ENCODE peak calls at places on chromosomes 6 and 20, in seven cellular contexts. F, Z, G, P, S, Q and A are unnamed samples.

GRCh38 chr6:143969077-143969476 is 39.0 kb downstream of the PLAGL1 start:
- DNase-seq in G (no peak), P (no peak), S (no peak), Z (no peak), F (no peak), Q (no peak), A (no peak)

GRCh38 chr20:63312268-63312667 is 19.3 kb downstream of the COL20A1 start:
- DNase-seq in P (no peak), F (no peak), Q (no peak), S (no peak), Z (no peak), G (no peak), A (no peak)

GRCh38 chr20:62837790-62838458 is 21.1 kb downstream of the COL9A3 start:
- DNase-seq in G (peak), P (no peak), Z (peak), Q (peak), F (no peak), S (no peak), A (no peak)

GRCh38 chr6:43070028-43070632 is 6.0 kb upstream of the PTK7 start:
- DNase-seq in S (peak), Q (no peak), Z (no peak), F (no peak), P (peak), G (no peak), A (peak)

GRCh38 chr20:24684954-24685691 is 215.7 kb downstream of the SYNDIG1 start:
- DNase-seq in F (no peak), P (no peak), Z (no peak), S (no peak), Q (no peak), G (no peak), A (no peak)

GRCh38 chr6:34412643-34413214 is 13.1 kb downstream of the RPS10 start:
- DNase-seq in S (no peak), Z (no peak), G (no peak), F (no peak), Q (no peak), P (no peak), A (no peak)

GRCh38 chr6:33840064-33840926 is 36.5 kb upstream of the MLN start:
- DNase-seq in Z (peak), G (no peak), F (no peak), P (peak), S (peak), Q (no peak), A (peak)

GRCh38 chr20:44646023-44646640 is 5.4 kb downstream of the ADA start:
- DNase-seq in P (no peak), Z (no peak), F (no peak), S (no peak), Q (no peak), G (no peak), A (no peak)

GRCh38 chr6:170062209-170062903 is 228.5 kb downstream of the DLL1 start:
- DNase-seq in Q (peak), G (peak), Z (no peak), F (peak), S (no peak), P (no peak), A (no peak)

GRCh38 chr6:79630883-79631799 is at the start of gene SH3BGRL2:
- DNase-seq in G (peak), Z (peak), Q (peak), F (peak), P (peak), S (peak), A (peak)

GRCh38 chr6:75376347-75377024 is 91.9 kb upstream of the TMEM30A start:
- DNase-seq in Q (no peak), S (no peak), Z (no peak), F (no peak), G (no peak), P (peak), A (no peak)

GRCh38 chr6:71181565-71181964 is 107.0 kb upstream of the OGFRL1 start:
- DNase-seq in G (no peak), Z (no peak), F (no peak), Q (no peak), P (peak), S (no peak), A (no peak)

GRCh38 chr6:57248311-57248895 is 26.3 kb upstream of the RAB23 start:
- DNase-seq in P (no peak), G (no peak), F (no peak), S (no peak), Q (no peak), Z (no peak), A (no peak)

GRCh38 chr6:130666796-130667195 is 160.4 kb upstream of the SMLR1 start:
- DNase-seq in Q (no peak), Z (no peak), P (no peak), F (no peak), G (no peak), S (no peak), A (peak)

GRCh38 chr6:161374971-161375873 is 101.4 kb upstream of the AGPAT4 start:
- DNase-seq in Q (peak), S (no peak), P (no peak), F (peak), G (peak), Z (peak), A (no peak)

GRCh38 chr6:144574796-144575195 is 289.7 kb downstream of the UTRN start:
- DNase-seq in P (no peak), Z (no peak), S (no peak), F (no peak), G (no peak), Q (no peak), A (no peak)

GRCh38 chr6:11288065-11288464 is 55.6 kb upstream of the NEDD9 start:
- DNase-seq in Q (peak), Z (no peak), P (no peak), S (no peak), F (no peak), G (no peak), A (no peak)

GRCh38 chr6:26401987-26402658 is at the start of gene BTN3A1:
- DNase-seq in Q (peak), Z (peak), G (peak), P (peak), S (peak), F (peak), A (peak)
- TF ChIP-seq POLR2A in Q (no peak), Z (peak), G (no peak), P (no peak), S (no peak), F (no peak), A (peak)

DNA sequence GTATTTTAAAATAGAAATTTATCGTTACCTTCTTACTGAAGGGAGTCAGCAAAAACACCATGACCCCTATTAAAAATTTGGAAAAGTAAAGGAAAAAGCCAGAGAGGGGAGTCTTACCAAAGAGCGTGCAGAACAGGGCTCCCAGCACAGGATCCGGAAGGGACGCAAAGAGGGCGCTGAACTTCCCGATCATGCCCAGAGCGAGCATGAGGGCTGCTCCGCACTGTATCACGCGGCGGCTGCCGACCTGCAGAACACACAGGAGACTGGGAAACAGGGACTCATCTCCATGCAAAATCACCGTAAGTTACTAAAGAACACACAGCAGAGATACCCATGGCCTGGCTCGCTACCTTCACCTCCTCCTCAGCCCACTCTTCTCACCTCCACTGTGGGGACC is 138.6 kb downstream of the SLC23A2 start:
- DNase-seq in G (no peak), Z (no peak), Q (no peak), S (no peak), P (no peak), F (no peak), A (no peak)
- TF ChIP-seq POLR2A in G (no peak), Z (no peak), Q (no peak), S (no peak), P (no peak), F (no peak), A (no peak)

DNA sequence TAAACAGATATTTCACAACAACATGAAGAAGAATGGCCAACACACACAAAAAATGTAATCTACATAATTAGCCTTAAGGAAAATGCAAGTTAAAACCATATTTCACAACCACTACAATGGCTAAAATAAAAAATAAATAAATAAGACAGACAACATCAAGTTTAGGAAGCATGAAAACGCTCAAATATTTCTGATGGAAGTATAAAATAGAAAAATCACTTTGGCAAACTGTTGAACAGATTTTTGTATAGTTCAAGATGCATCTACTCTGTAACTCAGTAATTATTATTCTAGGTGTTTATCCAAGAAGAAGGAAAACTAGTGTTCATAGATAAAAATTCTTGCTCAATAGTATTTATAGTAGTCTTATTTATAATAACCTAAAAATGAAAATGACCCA is 1410.1 kb upstream of the ADGRB3 start:
- DNase-seq in F (no peak), Q (no peak), G (no peak), P (no peak), S (no peak), Z (no peak), A (no peak)
- TF ChIP-seq POLR2A in F (no peak), Q (no peak), G (no peak), P (no peak), S (no peak), Z (no peak), A (no peak)

GRCh38 chr20:49671429-49671828 is 42.2 kb downstream of the B4GALT5 start:
- DNase-seq in Q (no peak), P (no peak), F (no peak), G (no peak), Z (no peak), S (no peak), A (no peak)

GRCh38 chr20:49669601-49670189 is 44.0 kb downstream of the B4GALT5 start:
- DNase-seq in S (no peak), G (no peak), Q (no peak), F (no peak), Z (no peak), P (no peak), A (no peak)

GRCh38 chr20:49666906-49667305 is 46.8 kb downstream of the B4GALT5 start:
- DNase-seq in Q (no peak), Z (no peak), G (no peak), P (no peak), F (no peak), S (no peak), A (no peak)

GRCh38 chr20:49665796-49666195 is 47.9 kb downstream of the B4GALT5 start:
- DNase-seq in G (no peak), P (no peak), Z (no peak), F (no peak), Q (no peak), S (no peak), A (no peak)

DNA sequence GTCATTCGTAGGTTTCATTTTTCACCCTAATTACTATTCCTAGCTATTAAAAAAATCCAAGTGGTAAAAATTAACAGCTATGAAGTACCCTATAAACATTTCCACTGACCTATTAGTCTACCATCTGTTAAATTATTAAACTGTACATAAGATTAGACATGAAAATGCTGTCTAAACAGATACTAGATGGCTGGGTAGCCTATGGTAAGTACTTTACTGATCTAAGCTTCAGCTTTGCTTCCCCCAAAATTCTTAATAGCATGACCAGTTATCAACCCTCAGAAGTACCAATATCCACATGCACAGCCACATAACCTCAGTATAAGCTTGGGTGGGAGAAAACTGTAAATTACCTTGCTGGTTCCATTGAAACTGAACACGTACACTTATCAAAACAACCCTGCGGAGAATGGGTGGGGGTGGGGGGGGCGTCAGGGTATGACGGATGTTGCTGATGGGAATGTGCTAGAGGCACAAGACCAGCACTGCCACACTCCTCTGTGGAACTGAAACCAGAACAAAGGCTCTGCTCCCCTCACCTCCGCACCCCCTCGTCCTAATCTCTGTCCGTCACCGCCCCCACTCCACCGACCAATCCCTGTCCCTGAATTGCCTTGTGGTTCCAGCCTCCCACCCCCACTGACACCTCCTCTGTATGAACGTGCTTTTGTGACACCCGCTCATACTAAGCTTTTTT is 45.3 kb downstream of the B4GALT5 start:
- DNase-seq in Q (peak), F (no peak), S (peak), Z (no peak), P (no peak), G (peak), A (peak)
- TF ChIP-seq POLR2A in Q (no peak), F (no peak), S (peak), Z (no peak), P (no peak), G (no peak), A (no peak)

GRCh38 chr6:112253842-112254816 is at the start of gene LAMA4:
- DNase-seq in Z (peak), G (peak), F (peak), P (peak), Q (peak), S (no peak), A (no peak)
- TF ChIP-seq POLR2A in Z (peak), G (peak), F (peak), P (no peak), Q (no peak), S (no peak), A (no peak)

GRCh38 chr6:35919827-35920751 is 809 bp downstream of the SRPK1 start:
- DNase-seq in P (no peak), Z (no peak), Q (peak), S (no peak), F (peak), G (peak), A (peak)

GRCh38 chr6:35919085-35919826 is 1.6 kb downstream of the SRPK1 start:
- DNase-seq in P (no peak), G (no peak), F (no peak), Z (no peak), S (no peak), Q (no peak), A (peak)

GRCh38 chr6:35922139-35922554 is 1.2 kb upstream of the SRPK1 start:
- DNase-seq in Q (no peak), S (no peak), F (no peak), Z (no peak), G (no peak), P (no peak), A (no peak)

GRCh38 chr6:35924146-35924545 is 3.2 kb upstream of the SRPK1 start:
- DNase-seq in Q (no peak), S (no peak), Z (no peak), F (no peak), G (no peak), P (no peak), A (no peak)

DNA sequence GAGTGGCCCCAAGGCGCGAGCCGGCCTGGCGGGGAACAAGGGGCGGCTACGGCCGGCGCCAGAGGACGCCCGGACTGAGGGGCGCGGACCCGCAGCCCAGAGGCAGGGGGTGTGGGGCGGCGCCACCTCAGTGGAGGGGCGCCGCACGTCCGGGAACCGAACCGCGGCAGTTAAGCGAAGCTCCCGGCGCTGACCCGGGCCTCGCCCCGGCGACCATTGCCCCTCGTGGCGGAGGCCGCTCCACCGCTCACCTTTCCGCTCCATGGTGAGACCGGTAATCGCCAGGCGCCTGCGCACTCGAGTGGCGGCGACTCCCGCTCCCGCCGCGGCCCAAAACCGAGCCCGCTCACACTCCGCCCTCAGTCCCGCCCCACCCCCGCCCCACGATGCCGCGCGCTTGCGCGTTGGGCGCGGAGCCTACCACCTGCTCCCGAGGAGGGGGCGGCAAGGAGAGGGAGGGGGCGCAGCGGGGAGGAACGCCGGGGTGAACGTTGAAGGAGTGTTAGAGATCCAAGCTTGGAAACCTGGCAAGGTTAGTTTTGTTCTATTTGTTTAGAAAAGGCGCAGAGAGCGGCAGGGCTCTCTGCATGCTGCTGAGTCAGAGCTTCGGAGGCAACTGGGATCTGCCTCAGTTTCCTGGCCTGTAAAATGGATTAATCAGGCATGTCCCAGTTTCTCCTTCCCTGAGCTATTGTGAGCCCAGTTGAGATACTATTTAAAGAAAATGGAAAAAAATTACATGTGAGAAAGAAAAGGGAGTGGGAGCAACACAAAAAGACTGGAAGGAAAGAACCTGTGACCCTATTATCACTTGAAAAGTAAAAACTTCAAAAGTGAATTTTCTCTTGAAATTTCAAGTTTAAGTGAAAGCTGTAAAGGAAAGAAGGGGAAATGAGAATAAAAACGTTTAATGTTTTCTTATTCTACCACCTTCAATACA is at the start of gene SRPK1:
- DNase-seq in Q (peak), P (peak), Z (peak), S (peak), G (peak), F (peak), A (peak)
- TF ChIP-seq POLR2A in Q (no peak), P (peak), Z (peak), S (peak), G (peak), F (no peak), A (peak)